ENCODE peak calls at places on chromosomes 12 and 14, in six cellular contexts. X, J, O, V, H and P are unnamed samples.

GRCh38 chr14:99720941-99721791 is 37.1 kb downstream of the CYP46A1 start:
- DNase-seq in X (no peak), J (no peak), O (no peak), V (no peak), H (no peak), P (no peak)

GRCh38 chr14:104895207-104895785 is 29.4 kb upstream of the PLD4 start:
- DNase-seq in X (no peak), J (no peak), O (no peak), V (no peak), H (peak; percentile 14), P (no peak)

GRCh38 chr14:64702493-64703392 is 1.5 kb upstream of the PLEKHG3 start:
- DNase-seq in X (peak; percentile 83), J (peak; percentile 19), O (no peak), V (no peak), H (peak; percentile 44), P (peak; percentile 86)

GRCh38 chr12:131011165-131012079 is 57.7 kb downstream of the ADGRD1 start:
- DNase-seq in X (no peak), J (peak; percentile 75), O (no peak), V (peak; percentile 65), H (peak; percentile 57), P (no peak)

GRCh38 chr12:92444763-92445162 is 258.0 kb upstream of the PLEKHG7 start:
- DNase-seq in X (no peak), J (peak; percentile 48), O (no peak), V (no peak), H (peak; percentile 28), P (no peak)

GRCh38 chr12:121792607-121793500 is 634 bp downstream of the RHOF start:
- DNase-seq in X (no peak), J (no peak), O (no peak), V (no peak), H (no peak), P (peak; percentile 89)

GRCh38 chr12:123269395-123269892 is 2.2 kb downstream of the CDK2AP1 start:
- DNase-seq in X (peak; percentile 61), J (peak; percentile 66), O (no peak), V (peak; percentile 89), H (peak; percentile 66), P (peak; percentile 87)

GRCh38 chr12:47022296-47022695 is 57.1 kb upstream of the PCED1B start:
- DNase-seq in X (peak; percentile 63), J (no peak), O (no peak), V (peak; percentile 85), H (no peak), P (no peak)

GRCh38 chr12:57469334-57470164 is 10.0 kb downstream of the GLI1 start:
- DNase-seq in X (no peak), J (no peak), O (no peak), V (no peak), H (no peak), P (no peak)

GRCh38 chr12:64187794-64188193 is 34.3 kb downstream of the KICS2 start:
- DNase-seq in X (no peak), J (no peak), O (no peak), V (no peak), H (no peak), P (no peak)
- H3K36me3 ChIP-seq in X (no peaks in the 10 kb centered on the region), J (no peaks in the 10 kb centered on the region), O (no peaks in the 10 kb centered on the region), V (no peaks in the 10 kb centered on the region), H (no peaks in the 10 kb centered on the region), P (no peaks in the 10 kb centered on the region)

DNA sequence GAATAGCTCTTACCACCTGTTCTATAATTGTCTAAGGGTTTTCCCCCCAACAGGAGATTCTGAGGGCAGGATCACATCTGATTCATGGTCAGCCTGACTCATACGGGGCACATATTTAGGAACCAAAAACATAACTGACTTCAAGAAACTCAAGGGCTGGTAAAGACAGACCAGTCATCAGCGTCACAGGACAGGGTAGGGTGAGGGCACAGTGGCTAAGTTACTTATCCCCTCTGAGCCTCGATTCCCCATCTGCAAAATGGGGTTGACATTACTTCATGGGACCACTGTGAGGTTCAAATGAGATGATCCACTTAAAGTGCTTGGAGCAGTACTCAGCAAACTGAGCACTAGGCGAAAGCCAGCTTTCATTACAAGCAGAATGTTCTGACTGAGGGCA is 606 bp downstream of the CINP start:
- DNase-seq in X (peak; percentile 80), J (no peak), O (no peak), V (peak; percentile 83), H (no peak), P (no peak)
- H3K36me3 ChIP-seq in X (peaks cover 3% of the 10 kb centered on the region), J (peaks cover 19% of the 10 kb centered on the region), O (peaks cover 11% of the 10 kb centered on the region), V (peaks cover 12% of the 10 kb centered on the region), H (no peaks in the 10 kb centered on the region), P (peaks cover 22% of the 10 kb centered on the region)

DNA sequence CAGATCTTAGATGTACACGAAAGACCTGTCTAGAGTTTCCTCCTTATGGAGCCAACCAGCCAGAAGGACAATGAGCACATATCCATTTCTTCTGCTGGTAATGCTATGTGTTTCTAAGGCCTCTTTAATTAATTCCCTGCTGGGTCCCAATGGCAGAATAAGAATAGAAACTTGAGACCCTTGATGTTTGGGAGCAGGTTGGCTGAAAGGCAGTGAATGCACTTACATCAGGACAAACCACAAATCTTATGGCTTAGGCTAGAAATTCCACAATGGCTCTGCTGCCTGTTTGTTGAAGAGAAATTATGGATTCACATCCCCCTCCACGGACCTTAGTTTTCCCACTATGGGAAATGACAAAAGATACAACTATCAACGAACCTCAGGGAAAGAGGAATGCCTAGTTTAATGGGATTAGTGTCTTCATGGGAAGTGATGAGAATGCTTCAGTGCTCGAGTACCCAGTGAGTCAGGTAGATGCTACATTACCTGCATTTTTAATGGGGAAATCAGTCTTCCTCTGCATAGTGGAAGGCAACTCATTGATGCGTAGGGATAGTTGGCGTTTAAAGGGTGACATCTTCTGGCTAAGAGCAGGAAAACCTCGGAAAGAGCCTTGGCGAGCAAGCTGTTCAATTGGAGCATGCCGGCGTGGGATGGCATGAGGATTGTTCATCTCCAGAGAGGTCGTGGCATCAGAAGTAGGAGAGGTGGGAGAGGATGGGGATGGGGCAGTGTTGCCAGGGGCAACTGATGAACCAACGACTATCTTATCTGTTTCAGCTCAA is 46.5 kb downstream of the PAPLN start:
- DNase-seq in X (no peak), J (no peak), O (no peak), V (peak; percentile 53), H (no peak), P (no peak)
- H3K36me3 ChIP-seq in X (peaks cover 36% of the 10 kb centered on the region), J (peaks cover 76% of the 10 kb centered on the region), O (no peaks in the 10 kb centered on the region), V (peaks cover 77% of the 10 kb centered on the region), H (no peaks in the 10 kb centered on the region), P (no peaks in the 10 kb centered on the region)

GRCh38 chr12:52761802-52762201 is 15.3 kb downstream of the KRT76 start:
- DNase-seq in X (no peak), J (no peak), O (no peak), V (no peak), H (no peak), P (no peak)
- H3K36me3 ChIP-seq in X (no peaks in the 10 kb centered on the region), J (no peaks in the 10 kb centered on the region), O (no peaks in the 10 kb centered on the region), V (no peaks in the 10 kb centered on the region), H (no peaks in the 10 kb centered on the region), P (no peaks in the 10 kb centered on the region)